ENCODE peak calls at places on chromosomes 11 and 22, in nine cellular contexts. Q is LoVo; R is NCI-H2081; L is heart right ventricle; O is NCI-H1105 treated with DMSO at 0.1 percent for 48 hours; N is stimulated activated CD8-positive, alpha-beta memory T cell treated with anti-CD3 and anti-CD28 coated beads, Interleukin-4, amount 100 ng/mL, for 1 hour; S is activated CD4-positive, alpha-beta T cell treated with anti-CD3 and anti-CD28 coated beads, Interleukin-2, amount 50 U/mL, for 1 hour; W is activated gamma-delta T cell treated with Interleukin-2 at 50 U/mL for 16 hours; K is cardiac fibroblast. M is an unnamed sample.

GRCh38 chr11:106087815-106088435 is 10.5 kb downstream of the AASDHPPT start:
- DNase-seq in Q (peak), R (peak), L (peak), O (no peak), N (no peak), S (peak), W (peak), K (peak), M (peak)

GRCh38 chr11:114078423-114078822 is 18.9 kb downstream of the ZBTB16 start:
- DNase-seq in Q (no peak), R (no peak), L (no peak), O (no peak), N (no peak), S (no peak), W (no peak), K (no peak), M (no peak)

GRCh38 chr11:32658639-32659406 is 75.2 kb downstream of the EIF3M start:
- DNase-seq in Q (no peak), R (no peak), L (no peak), O (no peak), N (no peak), S (no peak), W (no peak), K (peak), M (peak)

GRCh38 chr22:29625090-29625825 is 21.8 kb downstream of the NF2 start:
- DNase-seq in Q (peak), R (peak), L (no peak), O (peak), N (no peak), S (peak), W (peak), K (peak), M (peak)

GRCh38 chr11:12827929-12828812 is 153.9 kb downstream of the TEAD1 start:
- DNase-seq in Q (peak), R (peak), L (peak), O (peak), N (no peak), S (no peak), W (no peak), K (peak), M (peak)

GRCh38 chr22:39090426-39091064 is 6.5 kb upstream of the APOBEC3H start:
- DNase-seq in Q (peak), R (no peak), L (no peak), O (no peak), N (peak), S (peak), W (peak), K (no peak), M (no peak)

GRCh38 chr22:50306753-50307749 is at the start of gene PLXNB2:
- DNase-seq in Q (peak), R (peak), L (peak), O (peak), N (no peak), S (no peak), W (no peak), K (peak), M (no peak)

GRCh38 chr11:111438168-111438567 is 59.1 kb upstream of the POU2AF1 start:
- DNase-seq in Q (no peak), R (no peak), L (no peak), O (no peak), N (no peak), S (no peak), W (no peak), K (no peak), M (no peak)

GRCh38 chr11:85277693-85278092 is 349.5 kb downstream of the DLG2 start:
- DNase-seq in Q (no peak), R (no peak), L (no peak), O (no peak), N (no peak), S (no peak), W (no peak), K (no peak), M (no peak)

GRCh38 chr11:102010776-102011500 is 36.3 kb upstream of the CFAP300 start:
- DNase-seq in Q (peak), R (no peak), L (peak), O (no peak), N (no peak), S (no peak), W (no peak), K (peak), M (peak)

GRCh38 chr22:46064236-46064965 is 85.9 kb upstream of the PPARA start:
- DNase-seq in Q (peak), R (peak), L (no peak), O (peak), N (no peak), S (no peak), W (no peak), K (peak), M (no peak)

GRCh38 chr11:28383471-28383870 is 275.3 kb downstream of the METTL15 start:
- DNase-seq in Q (no peak), R (no peak), L (no peak), O (no peak), N (no peak), S (no peak), W (no peak), K (no peak), M (no peak)

GRCh38 chr22:24564376-24565058 is 8.7 kb downstream of the SNRPD3 start:
- DNase-seq in Q (no peak), R (no peak), L (peak), O (no peak), N (no peak), S (no peak), W (no peak), K (no peak), M (no peak)

GRCh38 chr22:22934543-22935055 is 47.0 kb downstream of the IGLL5 start:
- DNase-seq in Q (no peak), R (no peak), L (no peak), O (no peak), N (no peak), S (no peak), W (no peak), K (no peak), M (no peak)

GRCh38 chr11:34481307-34481706 is 32.3 kb downstream of the ELF5 start:
- DNase-seq in Q (no peak), R (no peak), L (no peak), O (no peak), N (no peak), S (no peak), W (no peak), K (no peak), M (peak)

GRCh38 chr11:31237819-31238771 is 131.4 kb downstream of the DCDC1 start:
- DNase-seq in Q (no peak), R (no peak), L (no peak), O (no peak), N (no peak), S (no peak), W (no peak), K (peak), M (peak)

GRCh38 chr22:24730864-24731263 is 43.7 kb downstream of the PIWIL3 start:
- DNase-seq in Q (no peak), R (no peak), L (no peak), O (no peak), N (no peak), S (no peak), W (no peak), K (no peak), M (peak)

GRCh38 chr11:111351374-111352081 is 27.5 kb downstream of the POU2AF1 start:
- DNase-seq in Q (no peak), R (no peak), L (no peak), O (no peak), N (no peak), S (no peak), W (no peak), K (no peak), M (no peak)

GRCh38 chr22:37784829-37785495 is 22.8 kb upstream of the GCAT start:
- DNase-seq in Q (peak), R (no peak), L (no peak), O (peak), N (no peak), S (no peak), W (no peak), K (no peak), M (no peak)

GRCh38 chr11:72436667-72437066 is 2.3 kb upstream of the CLPB start:
- DNase-seq in Q (no peak), R (no peak), L (no peak), O (no peak), N (no peak), S (no peak), W (no peak), K (no peak), M (peak)

GRCh38 chr11:28657378-28658030 is 549.3 kb downstream of the METTL15 start:
- DNase-seq in Q (no peak), R (no peak), L (no peak), O (no peak), N (no peak), S (no peak), W (no peak), K (peak), M (peak)

GRCh38 chr11:13765886-13766285 is 97.4 kb downstream of the FAR1 start:
- DNase-seq in Q (no peak), R (no peak), L (no peak), O (no peak), N (no peak), S (no peak), W (no peak), K (no peak), M (no peak)

GRCh38 chr11:96465537-96465936 is 75.7 kb downstream of the JRKL start:
- DNase-seq in Q (no peak), R (no peak), L (peak), O (peak), N (no peak), S (no peak), W (no peak), K (no peak), M (no peak)

GRCh38 chr11:87180743-87181142 is 143.0 kb downstream of the TMEM135 start:
- DNase-seq in Q (no peak), R (no peak), L (no peak), O (no peak), N (no peak), S (no peak), W (no peak), K (peak), M (peak)

GRCh38 chr11:2444301-2445106 is at the start of the genes KCNQ1 and TRPM5:
- DNase-seq in Q (peak), R (no peak), L (no peak), O (peak), N (peak), S (peak), W (peak), K (no peak), M (no peak)

GRCh38 chr11:87970762-87971161 is 204.5 kb downstream of the RAB38 start:
- DNase-seq in Q (no peak), R (no peak), L (no peak), O (no peak), N (no peak), S (no peak), W (no peak), K (no peak), M (no peak)

GRCh38 chr11:129637473-129637872 is 178.2 kb upstream of the TMEM45B start:
- DNase-seq in Q (no peak), R (no peak), L (no peak), O (no peak), N (no peak), S (no peak), W (no peak), K (peak), M (peak)

GRCh38 chr22:38462960-38463784 is 4.7 kb upstream of the KDELR3 start:
- DNase-seq in Q (no peak), R (no peak), L (peak), O (no peak), N (no peak), S (no peak), W (no peak), K (no peak), M (no peak)

GRCh38 chr11:71201231-71201630 is 51.1 kb downstream of the SHANK2 start:
- DNase-seq in Q (no peak), R (no peak), L (no peak), O (no peak), N (no peak), S (no peak), W (no peak), K (no peak), M (no peak)

GRCh38 chr11:87236368-87236767 is 198.6 kb downstream of the TMEM135 start:
- DNase-seq in Q (no peak), R (no peak), L (no peak), O (no peak), N (no peak), S (no peak), W (no peak), K (no peak), M (peak)

GRCh38 chr11:110376711-110377324 is 52.9 kb upstream of the FDX1 start:
- DNase-seq in Q (peak), R (peak), L (peak), O (peak), N (no peak), S (peak), W (peak), K (peak), M (peak)

GRCh38 chr11:11148104-11148509 is 204.9 kb downstream of the CSNK2A3 start:
- DNase-seq in Q (no peak), R (no peak), L (peak), O (no peak), N (no peak), S (peak), W (no peak), K (peak), M (peak)

GRCh38 chr22:36192601-36193000 is 9.0 kb downstream of the APOL4 start:
- DNase-seq in Q (no peak), R (no peak), L (no peak), O (no peak), N (no peak), S (no peak), W (no peak), K (peak), M (peak)

GRCh38 chr11:10990637-10991036 is 132.8 kb upstream of the ZBED5 start:
- DNase-seq in Q (peak), R (no peak), L (no peak), O (no peak), N (no peak), S (no peak), W (no peak), K (no peak), M (peak)

GRCh38 chr11:72585762-72586590 is 88.2 kb downstream of the PDE2A start:
- DNase-seq in Q (peak), R (peak), L (peak), O (peak), N (peak), S (peak), W (peak), K (peak), M (peak)

GRCh38 chr11:106917973-106918372 is 100.3 kb downstream of the GUCY1A2 start:
- DNase-seq in Q (no peak), R (no peak), L (no peak), O (no peak), N (no peak), S (no peak), W (no peak), K (peak), M (peak)

GRCh38 chr22:39873963-39874362 is 19.6 kb downstream of the ENTHD1 start:
- DNase-seq in Q (no peak), R (no peak), L (no peak), O (no peak), N (no peak), S (no peak), W (no peak), K (no peak), M (no peak)

GRCh38 chr11:30984827-30985226 is 384.7 kb downstream of the DCDC1 start:
- DNase-seq in Q (no peak), R (no peak), L (no peak), O (no peak), N (no peak), S (no peak), W (no peak), K (peak), M (peak)

GRCh38 chr11:111684259-111684658 is 81.9 kb downstream of the PPP2R1B start:
- DNase-seq in Q (no peak), R (no peak), L (no peak), O (no peak), N (no peak), S (no peak), W (no peak), K (no peak), M (peak)